ENCODE peak calls at places on chromosomes 3 and 15, in seven cellular contexts. F is GM23248; Y is heart left ventricle; O is CD8-positive, alpha-beta T cell; D is PC-3; B is fibroblast of lung; Q is colonic mucosa. S is an unnamed sample. For H3K4me1, the result is how much of the 10 kb centered on the place peaks cover.

GRCh38 chr15:81419304-81419943 is 45.4 kb upstream of the TMC3 start:
- DNase-seq in O (no peak), D (peak), Y (no peak), B (peak), F (no peak), Q (no peak), S (peak)

GRCh38 chr15:61835476-61836106 is 224.7 kb downstream of the VPS13C start:
- DNase-seq in Y (peak), D (peak), B (peak), Q (peak), F (peak), O (peak), S (no peak)

GRCh38 chr3:71600646-71601288 is 17.2 kb upstream of the FOXP1 start:
- DNase-seq in O (no peak), Y (no peak), F (peak), Q (no peak), B (no peak), D (no peak), S (no peak)

GRCh38 chr3:46960081-46960701 is 16.4 kb downstream of the CCDC12 start:
- DNase-seq in Y (no peak), Q (no peak), B (peak), D (peak), O (no peak), F (peak), S (peak)

GRCh38 chr3:14837864-14838263 is 19.1 kb downstream of the FGD5 start:
- DNase-seq in Y (peak), Q (no peak), O (no peak), F (no peak), B (peak), D (no peak), S (no peak)

GRCh38 chr15:77060560-77060959 is 10.3 kb downstream of the TSPAN3 start:
- DNase-seq in F (peak), O (no peak), D (no peak), Y (no peak), B (peak), Q (no peak), S (peak)

GRCh38 chr15:68536331-68537095 is 42.3 kb upstream of the CORO2B start:
- DNase-seq in F (peak), Q (no peak), D (peak), O (no peak), B (peak), Y (no peak), S (peak)

GRCh38 chr3:86180696-86181095 is 810.3 kb downstream of the VGLL3 start:
- DNase-seq in B (no peak), F (peak), O (no peak), D (peak), Q (no peak), Y (no peak), S (no peak)

GRCh38 chr15:69398541-69398940 is 15.6 kb upstream of the KIF23 start:
- DNase-seq in O (no peak), F (peak), Y (no peak), Q (no peak), B (peak), D (no peak), S (no peak)

GRCh38 chr3:149004622-149005021 is 13.3 kb downstream of the GYG1 start:
- DNase-seq in F (peak), B (peak), Q (no peak), O (no peak), Y (no peak), D (peak), S (no peak)

GRCh38 chr3:147925272-147925671 is 516.1 kb downstream of the ZIC1 start:
- DNase-seq in Y (no peak), D (no peak), B (no peak), F (peak), O (no peak), Q (no peak), S (no peak)

GRCh38 chr3:55554621-55555020 is 67.5 kb upstream of the WNT5A start:
- DNase-seq in Q (no peak), D (no peak), B (no peak), O (no peak), F (no peak), Y (no peak), S (no peak)

GRCh38 chr3:157151627-157152026 is 8.3 kb downstream of the CCNL1 start:
- DNase-seq in F (no peak), Y (no peak), O (no peak), B (no peak), Q (no peak), D (no peak), S (no peak)

GRCh38 chr15:70535071-70535954 is 228.0 kb downstream of the UACA start:
- DNase-seq in D (no peak), O (peak), F (no peak), B (no peak), Y (no peak), Q (peak), S (no peak)

GRCh38 chr3:25257026-25257425 is 171.0 kb upstream of the RARB start:
- DNase-seq in B (peak), O (no peak), F (no peak), D (no peak), Q (no peak), Y (no peak), S (peak)

GRCh38 chr3:126266291-126266840 is 86.0 kb upstream of the ALDH1L1 start:
- DNase-seq in F (peak), Y (peak), O (no peak), B (peak), Q (no peak), D (no peak), S (no peak)
- H3K4me3 ChIP-seq in F (no peak), Y (no peak), O (no peak), B (no peak), Q (no peak), D (no peak), S (no peak)

GRCh38 chr15:29812384-29812694 is 9.9 kb downstream of the TJP1 start:
- DNase-seq in D (peak), B (peak), O (no peak), Q (peak), F (peak), Y (no peak), S (peak)

GRCh38 chr15:29813009-29813408 is 9.3 kb downstream of the TJP1 start:
- DNase-seq in D (peak), F (peak), Y (no peak), Q (no peak), B (no peak), O (no peak), S (peak)

GRCh38 chr15:29815000-29815704 is 7.1 kb downstream of the TJP1 start:
- DNase-seq in F (peak), B (peak), Q (no peak), O (no peak), D (peak), Y (no peak), S (peak)

GRCh38 chr15:29818141-29818540 is 4.1 kb downstream of the TJP1 start:
- DNase-seq in D (peak), F (peak), Q (no peak), O (no peak), B (no peak), Y (no peak), S (peak)

GRCh38 chr15:29815705-29816042 is 6.6 kb downstream of the TJP1 start:
- DNase-seq in Y (no peak), Q (no peak), D (no peak), O (no peak), B (no peak), F (no peak), S (no peak)
- H3K4me1 ChIP-seq in Y (half or more), Q (under half), D (half or more), O (under half), B (under half), F (half or more), S (under half)

GRCh38 chr3:128426128-128426921 is 40.4 kb downstream of the DNAJB8 start:
- DNase-seq in O (peak), F (peak), B (no peak), D (peak), Y (peak), Q (peak), S (no peak)
- H3K4me3 ChIP-seq in O (no peak), F (peak), B (no peak), D (peak), Y (no peak), Q (peak), S (no peak)

GRCh38 chr3:1943395-1944118 is 155.1 kb upstream of the CNTN4 start:
- DNase-seq in O (no peak), Y (no peak), B (no peak), Q (no peak), F (no peak), D (no peak), S (no peak)

GRCh38 chr3:1945698-1946097 is 153.0 kb upstream of the CNTN4 start:
- DNase-seq in B (no peak), O (no peak), D (no peak), F (no peak), Q (no peak), Y (no peak), S (no peak)

DNA sequence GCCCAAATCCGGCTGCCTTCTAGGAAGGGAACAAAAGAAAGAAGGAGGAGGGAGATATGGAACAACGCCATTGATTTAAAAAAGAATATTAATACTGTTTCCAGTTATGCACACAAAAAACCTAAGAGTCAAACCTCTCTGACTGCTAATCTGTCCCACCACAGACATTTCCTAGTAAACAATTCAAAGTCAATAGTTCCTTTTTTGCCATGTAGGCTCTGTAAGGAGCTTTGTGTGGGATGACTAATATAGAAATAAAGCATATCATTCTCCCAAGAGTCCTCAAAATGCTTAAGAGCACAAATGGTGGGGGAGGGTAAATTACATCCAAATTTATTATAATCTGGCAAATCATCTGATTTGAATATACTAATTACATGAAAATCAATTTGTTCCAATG is 155.9 kb upstream of the CNTN4 start:
- DNase-seq in D (no peak), Q (no peak), Y (no peak), O (no peak), B (no peak), F (no peak), S (no peak)
- H3K4me1 ChIP-seq in D (under half), Q (under half), Y (under half), O (under half), B (under half), F (under half), S (under half)

GRCh38 chr15:79966634-79967330 is 4.2 kb downstream of the BCL2A1 start:
- DNase-seq in F (no peak), Q (no peak), B (no peak), D (no peak), Y (no peak), O (no peak), S (no peak)
- H3K4me3 ChIP-seq in F (no peak), Q (no peak), B (no peak), D (no peak), Y (no peak), O (no peak), S (no peak)

DNA sequence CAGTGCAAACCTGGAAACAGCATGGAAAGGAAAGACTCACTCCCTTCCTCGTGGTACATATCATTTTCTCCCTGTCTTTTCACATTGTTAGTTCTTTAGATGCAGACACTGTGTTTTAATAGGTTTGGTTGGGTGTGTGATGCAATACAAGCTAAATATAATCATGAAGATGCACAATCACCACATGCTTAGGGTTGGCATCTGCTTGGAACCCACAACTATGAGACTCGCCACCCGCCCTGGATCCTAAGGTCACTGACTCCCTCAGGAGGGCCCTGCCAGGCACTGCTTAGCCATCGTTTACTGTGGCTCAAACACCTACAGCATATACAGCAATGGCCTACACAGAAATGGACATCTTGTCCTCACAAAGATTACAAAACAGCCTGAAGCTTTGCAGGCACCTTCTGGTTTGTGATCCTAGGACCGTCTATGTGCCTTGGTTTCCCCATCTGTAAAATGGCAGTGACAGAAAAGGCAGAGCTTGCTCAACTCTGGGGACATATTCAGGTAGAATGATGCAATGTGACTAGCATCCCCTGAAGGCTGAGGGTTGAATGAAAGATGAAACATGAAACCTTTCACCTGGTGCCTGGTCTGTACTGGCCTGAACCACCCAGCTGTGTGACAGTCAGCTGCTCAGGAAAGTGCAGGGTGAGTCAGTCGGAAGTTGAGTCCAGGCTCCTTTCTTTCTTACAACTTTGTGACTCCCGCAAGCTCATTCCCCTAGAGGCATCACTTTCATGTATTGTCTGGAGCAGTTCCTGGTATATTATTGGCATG is 123.6 kb upstream of the PFN2 start:
- DNase-seq in D (peak), Y (no peak), Q (no peak), B (peak), F (peak), O (no peak), S (no peak)
- H3K4me1 ChIP-seq in D (under half), Y (under half), Q (under half), B (under half), F (under half), O (under half), S (under half)